ENCODE peak calls at places on chromosomes 16 and 17, in eight cellular contexts. O, G, X, E, A, W, I and V are unnamed samples.

GRCh38 chr17:7573324-7574080 is 5.9 kb upstream of the CD68 start:
- DNase-seq in O (peak), A (peak), I (peak), X (peak), W (peak), E (peak), G (peak), V (peak)

GRCh38 chr17:27430882-27431491 is 25.3 kb upstream of the KSR1 start:
- DNase-seq in W (peak), G (peak), I (no peak), O (peak), X (no peak), A (no peak), E (peak), V (peak)

GRCh38 chr17:55607736-55608341 is 96.6 kb upstream of the SMIM36 start:
- DNase-seq in E (peak), A (no peak), G (no peak), W (peak), I (no peak), O (no peak), X (no peak), V (peak)

GRCh38 chr16:74862743-74863244 is 88.2 kb upstream of the FA2H start:
- DNase-seq in O (peak), X (peak), A (no peak), I (no peak), W (peak), G (peak), E (peak), V (peak)

GRCh38 chr17:44786551-44787081 is 27.8 kb downstream of the ADAM11 start:
- DNase-seq in E (no peak), O (no peak), A (no peak), I (no peak), G (no peak), W (no peak), X (no peak), V (no peak)

GRCh38 chr17:14157822-14158221 is 78.8 kb downstream of the CDRT15 start:
- DNase-seq in G (no peak), O (no peak), E (no peak), A (no peak), X (no peak), W (no peak), I (no peak), V (no peak)

GRCh38 chr16:1258906-1259759 is 3.3 kb downstream of the TPSD1 start:
- DNase-seq in O (peak), X (no peak), W (peak), G (no peak), I (no peak), E (no peak), A (no peak), V (no peak)

GRCh38 chr16:19524866-19525723 is 1.4 kb downstream of the CCP110 start:
- DNase-seq in X (no peak), E (no peak), G (no peak), O (peak), A (no peak), I (no peak), W (no peak), V (peak)

GRCh38 chr17:17798573-17799255 is 38.1 kb downstream of the SREBF1 start:
- DNase-seq in W (no peak), A (no peak), G (no peak), O (no peak), I (no peak), E (no peak), X (no peak), V (no peak)

GRCh38 chr16:6258056-6258455 is 1074.6 kb upstream of the RBFOX1 start:
- DNase-seq in E (no peak), A (no peak), G (no peak), X (no peak), W (no peak), I (no peak), O (no peak), V (no peak)

GRCh38 chr17:35160354-35161201 is 13.0 kb downstream of the UNC45B start:
- DNase-seq in I (peak), O (no peak), E (no peak), A (peak), X (peak), G (no peak), W (no peak), V (no peak)

GRCh38 chr16:64627781-64628180 is 494.1 kb downstream of the CDH11 start:
- DNase-seq in X (no peak), W (no peak), O (no peak), I (no peak), A (no peak), G (no peak), E (no peak), V (no peak)

GRCh38 chr16:73329363-73330306 is 281.7 kb upstream of the ZFHX3 start:
- DNase-seq in X (no peak), I (no peak), W (peak), E (no peak), A (no peak), O (peak), G (no peak), V (no peak)

GRCh38 chr17:2693561-2694380 is 17.8 kb downstream of the CLUH start:
- DNase-seq in O (no peak), G (no peak), I (no peak), X (no peak), A (no peak), W (no peak), E (no peak), V (no peak)

GRCh38 chr16:1512174-1512573 is 19.0 kb downstream of the TELO2 start:
- DNase-seq in A (no peak), E (no peak), X (no peak), I (no peak), W (peak), O (peak), G (no peak), V (no peak)

GRCh38 chr17:42706732-42707131 is 24.4 kb downstream of the CNTNAP1 start:
- DNase-seq in I (no peak), G (no peak), O (no peak), E (no peak), X (peak), W (no peak), A (no peak), V (no peak)

GRCh38 chr16:77700846-77701245 is 21.5 kb upstream of the NUDT7 start:
- DNase-seq in A (no peak), O (no peak), I (no peak), E (no peak), W (no peak), X (no peak), G (no peak), V (no peak)

GRCh38 chr16:57357330-57358151 is 1.0 kb upstream of the CCL22 start:
- DNase-seq in W (no peak), E (no peak), O (no peak), X (no peak), A (no peak), G (no peak), I (no peak), V (no peak)

GRCh38 chr16:89222931-89223330 is 5.4 kb downstream of the ZNF778 start:
- DNase-seq in O (no peak), E (no peak), I (no peak), G (no peak), X (no peak), A (no peak), W (no peak), V (no peak)

GRCh38 chr17:29663155-29663554 is 40.4 kb upstream of the CORO6 start:
- DNase-seq in W (peak), G (no peak), A (no peak), I (no peak), O (peak), X (no peak), E (no peak), V (peak)

GRCh38 chr17:66523378-66524174 is 221.2 kb downstream of the PRKCA start:
- DNase-seq in A (no peak), X (no peak), E (no peak), I (no peak), O (no peak), G (no peak), W (no peak), V (no peak)

GRCh38 chr16:27253526-27253930 is 15.0 kb downstream of the NSMCE1 start:
- DNase-seq in G (peak), O (no peak), A (no peak), I (no peak), W (no peak), E (peak), X (no peak), V (peak)

GRCh38 chr17:81831957-81832607 is 1.0 kb downstream of the MCRIP1 start:
- DNase-seq in O (no peak), G (peak), X (peak), E (no peak), A (peak), W (no peak), I (no peak), V (no peak)

GRCh38 chr17:82230627-82231311 is 1.9 kb downstream of the SLC16A3 start:
- DNase-seq in W (peak), E (peak), I (no peak), G (no peak), O (peak), X (peak), A (peak), V (peak)

GRCh38 chr16:2288701-2289100 is 20.8 kb upstream of the RNPS1 start:
- DNase-seq in O (no peak), I (no peak), E (no peak), A (no peak), X (no peak), W (peak), G (no peak), V (no peak)

GRCh38 chr16:46717692-46718091 is 28.2 kb downstream of the ORC6 start:
- DNase-seq in G (no peak), I (no peak), O (no peak), A (no peak), E (no peak), X (no peak), W (no peak), V (no peak)

GRCh38 chr17:9529033-9529748 is 46.4 kb downstream of the STX8 start:
- DNase-seq in E (peak), W (peak), O (peak), A (no peak), G (peak), X (no peak), I (no peak), V (no peak)

GRCh38 chr17:79633937-79634813 is 23.3 kb upstream of the RBFOX3 start:
- DNase-seq in E (no peak), O (no peak), A (no peak), X (no peak), G (no peak), I (no peak), W (no peak), V (no peak)

GRCh38 chr16:56611281-56611833 is 3.0 kb downstream of the MT2A start:
- DNase-seq in X (no peak), W (peak), I (no peak), O (no peak), G (no peak), A (no peak), E (no peak), V (peak)

GRCh38 chr17:21394265-21394664 is 18.1 kb downstream of the KCNJ12 start:
- DNase-seq in W (peak), O (no peak), I (no peak), G (no peak), X (no peak), E (peak), A (no peak), V (no peak)

GRCh38 chr16:57619606-57620315 is 8.7 kb upstream of the ADGRG1 start:
- DNase-seq in A (no peak), G (no peak), W (peak), O (peak), E (no peak), X (no peak), I (no peak), V (no peak)

GRCh38 chr17:82241183-82241925 is 12.5 kb downstream of the SLC16A3 start:
- DNase-seq in O (no peak), G (no peak), E (no peak), A (no peak), W (peak), X (peak), I (no peak), V (peak)

GRCh38 chr17:70913086-70913485 is 743.8 kb downstream of the KCNJ2 start:
- DNase-seq in A (no peak), E (no peak), X (no peak), O (no peak), I (no peak), W (no peak), G (no peak), V (no peak)

GRCh38 chr16:49532243-49532870 is 158.8 kb downstream of the C16orf78 start:
- DNase-seq in A (no peak), O (no peak), W (no peak), I (no peak), X (no peak), E (no peak), G (no peak), V (no peak)

GRCh38 chr17:36498155-36498554 is 11.7 kb downstream of the ZNHIT3 start:
- DNase-seq in E (no peak), I (no peak), A (no peak), W (no peak), X (no peak), G (no peak), O (no peak), V (no peak)

GRCh38 chr17:20189322-20189721 is 180.2 kb downstream of the SPECC1 start:
- DNase-seq in A (no peak), X (no peak), G (no peak), W (no peak), I (no peak), O (no peak), E (no peak), V (no peak)

GRCh38 chr16:55622930-55623561 is 32.7 kb upstream of the SLC6A2 start:
- DNase-seq in I (no peak), A (no peak), O (peak), W (peak), X (no peak), G (no peak), E (peak), V (peak)

GRCh38 chr17:40458851-40459482 is 15.7 kb downstream of the IGFBP4 start:
- DNase-seq in I (no peak), X (no peak), G (no peak), E (no peak), W (no peak), O (no peak), A (no peak), V (no peak)

GRCh38 chr17:77892469-77893143 is 65.9 kb upstream of the TNRC6C start:
- DNase-seq in O (peak), E (no peak), A (no peak), I (no peak), X (no peak), G (no peak), W (no peak), V (no peak)